ENCODE peak calls at places on chromosomes 3 and 15, in four cellular contexts. T, W, K and X are unnamed samples.

GRCh38 chr3:13278783-13279531 is 141.2 kb downstream of the NUP210 start:
- DNase-seq in T (no peak), W (no peak), K (no peak), X (no peak)

GRCh38 chr15:94019062-94019461 is 212.3 kb upstream of the MCTP2 start:
- DNase-seq in T (no peak), W (no peak), K (no peak), X (no peak)

GRCh38 chr15:33584797-33585196 is 274.0 kb downstream of the RYR3 start:
- DNase-seq in T (no peak), W (no peak), K (no peak), X (peak; percentile 7)

GRCh38 chr3:38281895-38282686 is at the start of gene SLC22A14:
- DNase-seq in T (no peak), W (peak; percentile 16), K (peak; percentile 65), X (no peak)

GRCh38 chr3:189712906-189713483 is 81.8 kb downstream of the TP63 start:
- DNase-seq in T (no peak), W (peak; percentile 7), K (no peak), X (peak; percentile 57)

GRCh38 chr3:151169262-151169661 is 33.8 kb downstream of the GPR171 start:
- DNase-seq in T (no peak), W (no peak), K (no peak), X (no peak)

GRCh38 chr3:68116580-68116979 is 462.2 kb upstream of the SUCLG2 start:
- DNase-seq in T (no peak), W (no peak), K (no peak), X (no peak)

GRCh38 chr15:25903024-25903581 is 40.0 kb upstream of the ATP10A start:
- DNase-seq in T (no peak), W (no peak), K (no peak), X (no peak)

GRCh38 chr15:77866186-77866585 is 211.3 kb downstream of the TBC1D2B start:
- DNase-seq in T (no peak), W (no peak), K (no peak), X (no peak)

GRCh38 chr3:128196645-128197044 is 43.4 kb downstream of the EEFSEC start:
- DNase-seq in T (no peak), W (no peak), K (no peak), X (no peak)

GRCh38 chr3:115146032-115146417 is 1.1 kb downstream of the ZBTB20 start:
- DNase-seq in T (peak; percentile 19), W (peak; percentile 59), K (peak; percentile 17), X (peak; percentile 18)

GRCh38 chr3:4355401-4356224 is 52.4 kb downstream of the SETMAR start:
- DNase-seq in T (no peak), W (peak; percentile 24), K (no peak), X (no peak)

GRCh38 chr15:40489274-40490175 is 18.7 kb downstream of the CHST14 start:
- DNase-seq in T (no peak), W (no peak), K (no peak), X (no peak)

GRCh38 chr15:90873998-90874605 is 5.7 kb downstream of the FURIN start:
- DNase-seq in T (no peak), W (peak; percentile 97), K (peak; percentile 60), X (no peak)

GRCh38 chr15:63176302-63176701 is 13.1 kb upstream of the RAB8B start:
- DNase-seq in T (no peak), W (no peak), K (no peak), X (no peak)

GRCh38 chr3:4493931-4494806 is 1.0 kb downstream of the ITPR1 start:
- DNase-seq in T (no peak), W (no peak), K (peak; percentile 46), X (no peak)

GRCh38 chr3:48565591-48566400 is 2.2 kb upstream of the UCN2 start:
- DNase-seq in T (peak; percentile 21), W (no peak), K (no peak), X (no peak)

GRCh38 chr15:68820589-68821189 is at the start of gene ANP32A:
- DNase-seq in T (peak; percentile 84), W (peak; percentile 85), K (peak; percentile 100), X (no peak)

GRCh38 chr15:68820205-68820588 is 498 bp downstream of the ANP32A start:
- DNase-seq in T (no peak), W (peak; percentile 21), K (peak; percentile 29), X (no peak)

GRCh38 chr15:68822818-68823217 is 2.1 kb upstream of the ANP32A start:
- DNase-seq in T (no peak), W (no peak), K (no peak), X (no peak)

GRCh38 chr15:68821898-68822380 is 1.2 kb upstream of the ANP32A start:
- DNase-seq in T (no peak), W (peak; percentile 69), K (no peak), X (no peak)

GRCh38 chr15:68821190-68821897 is 649 bp upstream of the ANP32A start:
- DNase-seq in T (no peak), W (no peak), K (no peak), X (no peak)
- TF ChIP-seq TCF7L2 in T (peak; percentile 52), W (no peak), K (no peak), X (no peak)

GRCh38 chr3:33438284-33438668 is 1.9 kb downstream of the UBP1 start:
- DNase-seq in T (no peak), W (peak; percentile 19), K (peak; percentile 51), X (no peak)
- H3K4me1 ChIP-seq in T (peaks cover 28% of the 10 kb centered on the region), W (peaks cover 63% of the 10 kb centered on the region), K (peaks cover 23% of the 10 kb centered on the region), X (peaks cover 11% of the 10 kb centered on the region)

GRCh38 chr3:184334470-184335158 is 2.8 kb upstream of the FAM131A start:
- DNase-seq in T (no peak), W (no peak), K (peak; percentile 62), X (peak; percentile 87)
- TF ChIP-seq POLR2AphosphoS5 in T (no peak), W (no peak), K (peak; percentile 26), X (no peak)

GRCh38 chr3:45489730-45490309 is 101.4 kb downstream of the LARS2 start:
- DNase-seq in T (no peak), W (no peak), K (no peak), X (no peak)

GRCh38 chr3:45486926-45487325 is 98.5 kb downstream of the LARS2 start:
- DNase-seq in T (no peak), W (no peak), K (no peak), X (no peak)

GRCh38 chr3:45488581-45488980 is 100.2 kb downstream of the LARS2 start:
- DNase-seq in T (no peak), W (no peak), K (no peak), X (no peak)

GRCh38 chr3:45486136-45486535 is 97.8 kb downstream of the LARS2 start:
- DNase-seq in T (no peak), W (no peak), K (no peak), X (no peak)

GRCh38 chr3:45487508-45487907 is 99.1 kb downstream of the LARS2 start:
- DNase-seq in T (no peak), W (peak; percentile 76), K (no peak), X (no peak)
- TF ChIP-seq TCF7L2 in T (no peak), W (no peak), K (no peak), X (no peak)

DNA sequence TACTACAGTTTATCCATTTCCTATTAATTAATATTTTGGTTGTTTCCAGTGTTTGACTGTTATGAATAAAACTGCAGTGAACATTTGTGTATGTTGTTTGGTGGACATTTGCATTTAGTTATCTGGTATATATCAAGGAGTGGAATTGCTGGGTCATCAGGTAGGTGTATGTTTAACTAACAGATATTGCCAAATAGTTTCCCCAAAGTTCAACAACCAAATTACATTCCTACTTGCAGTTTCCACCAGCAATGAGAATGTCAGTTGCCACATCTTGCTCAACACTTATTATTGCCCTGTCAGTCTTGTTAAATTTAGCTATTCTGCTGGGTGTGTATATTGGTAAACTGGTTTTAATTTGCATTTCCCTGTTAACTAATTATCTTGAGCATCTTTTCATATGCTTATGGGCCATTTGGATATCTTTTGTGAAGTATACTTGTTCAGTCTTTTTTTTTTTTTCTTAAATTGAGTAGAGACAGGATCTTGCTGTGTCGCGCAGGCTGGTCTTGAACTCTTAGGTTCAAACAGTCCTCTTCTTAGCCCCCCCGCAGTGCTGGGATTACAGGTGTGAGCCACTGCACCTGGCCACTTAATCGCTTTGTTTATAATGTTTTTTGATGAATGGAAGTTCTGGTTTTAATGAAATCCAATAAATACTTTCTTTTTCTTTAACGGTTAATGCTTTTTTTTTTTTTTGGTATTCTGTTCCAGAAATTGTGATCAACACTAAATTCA is 7.9 kb downstream of the FEM1B start:
- DNase-seq in T (no peak), W (peak; percentile 85), K (no peak), X (no peak)
- H3K4me1 ChIP-seq in T (peaks cover 4% of the 10 kb centered on the region), W (peaks cover 48% of the 10 kb centered on the region), K (peaks cover 11% of the 10 kb centered on the region), X (peaks cover 15% of the 10 kb centered on the region)

DNA sequence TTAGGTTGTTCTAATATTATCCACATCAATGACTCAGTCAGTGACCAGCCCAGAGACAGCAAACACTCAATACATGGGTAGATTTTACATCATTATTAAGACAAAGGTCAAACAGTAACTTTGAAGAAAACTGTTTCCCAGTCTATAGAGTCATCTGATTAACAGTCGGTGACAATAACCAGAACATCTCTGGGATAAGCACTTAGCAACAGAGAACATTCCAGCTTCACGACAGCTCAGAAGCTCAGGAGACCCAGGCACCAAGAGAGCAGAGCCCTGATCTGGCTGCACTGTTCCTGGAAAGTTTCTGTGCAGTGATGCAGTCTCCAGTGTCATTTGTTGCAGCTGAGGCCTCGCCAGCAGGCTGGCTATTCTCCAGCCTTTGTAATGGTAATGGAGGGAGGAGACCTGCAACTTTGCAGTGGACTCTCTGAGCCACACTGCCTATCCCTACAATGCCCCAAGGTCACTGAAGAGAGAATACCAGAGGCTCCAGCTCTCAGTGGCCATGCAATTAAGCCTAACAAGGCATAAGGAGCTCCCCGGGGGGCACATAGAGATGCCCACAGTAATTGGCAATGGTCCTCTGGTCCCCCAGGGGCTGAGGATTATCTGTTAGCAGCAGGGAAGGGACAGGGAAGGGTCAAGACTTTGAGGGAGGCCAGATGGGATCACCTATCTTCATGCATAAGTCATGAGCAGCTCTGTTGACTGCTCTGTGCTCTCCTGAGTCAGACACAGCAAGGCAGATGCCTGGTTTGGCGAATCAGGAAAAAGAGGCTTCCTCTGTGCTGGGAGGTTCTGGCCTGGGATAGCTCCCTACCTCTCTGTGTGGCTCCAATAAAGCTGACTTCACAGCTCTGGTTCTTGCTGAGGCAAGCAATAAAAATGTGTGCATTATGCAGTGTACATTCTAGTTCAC is 163.6 kb downstream of the CTNNB1 start:
- DNase-seq in T (no peak), W (peak; percentile 18), K (no peak), X (no peak)
- TF ChIP-seq POLR2AphosphoS5 in T (no peak), W (no peak), K (no peak), X (no peak)

GRCh38 chr15:49675051-49675450 is 54.2 kb downstream of the DTWD1 start:
- DNase-seq in T (no peak), W (peak; percentile 9), K (no peak), X (peak; percentile 83)
- TF ChIP-seq TCF7L2 in T (no peak), W (no peak), K (no peak), X (no peak)

DNA sequence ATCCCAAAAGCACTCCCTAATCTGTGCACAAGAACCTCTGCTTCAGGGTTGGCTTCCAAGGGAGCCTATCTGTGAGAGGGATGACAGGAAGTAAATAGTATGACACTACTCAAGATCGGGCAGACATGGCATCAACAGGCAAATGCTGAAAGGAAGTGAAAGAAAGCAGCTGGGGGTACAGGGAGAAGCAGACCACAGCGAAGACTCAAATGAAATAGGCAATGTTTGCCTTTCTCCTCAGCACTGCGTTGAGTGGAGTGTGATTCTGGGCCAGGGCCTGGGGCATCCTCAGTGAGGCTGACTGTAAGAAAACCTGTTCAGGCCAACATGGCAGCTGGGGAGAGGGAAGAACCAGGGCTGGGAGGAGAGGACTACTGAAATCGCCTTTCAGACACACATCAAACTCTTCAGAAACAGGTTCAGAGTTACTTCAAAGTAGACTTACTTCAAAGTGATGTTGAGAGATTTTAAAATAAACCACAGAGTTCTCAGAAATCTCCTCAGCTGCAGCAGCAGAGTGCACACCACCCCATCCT is 96.6 kb downstream of the SLC9A9 start:
- DNase-seq in T (no peak), W (no peak), K (no peak), X (no peak)
- H3K4me1 ChIP-seq in T (no peaks in the 10 kb centered on the region), W (no peaks in the 10 kb centered on the region), K (no peaks in the 10 kb centered on the region), X (no peaks in the 10 kb centered on the region)